ENCODE peak calls at places on chromosomes 7 and 10, in eight cellular contexts. E is fibroblast of gingiva; J is T-helper 2 cell; Z is activated CD8-positive, alpha-beta memory T cell treated with anti-CD3 and anti-CD28 coated beads for 24 hours; K is EH; D is H1; M is HT-29; V is NCI-H1105 treated with DMSO at 0.1 percent for 48 hours. I is an unnamed sample.

GRCh38 chr10:97713828-97714400 is 384 bp downstream of the MARVELD1 start:
- DNase-seq in E (peak), J (peak), Z (peak), K (peak), D (no peak), M (peak), V (peak), I (peak)

GRCh38 chr10:23157691-23158369 is 34.3 kb upstream of the PTF1A start:
- DNase-seq in E (peak), J (no peak), Z (no peak), K (peak), D (no peak), M (peak), V (peak), I (peak)

GRCh38 chr7:82566752-82567151 is 123.2 kb upstream of the CACNA2D1 start:
- DNase-seq in E (no peak), J (no peak), Z (no peak), K (no peak), D (no peak), M (no peak), V (peak), I (no peak)

GRCh38 chr7:24052572-24053223 is 231.3 kb upstream of the NPY start:
- DNase-seq in E (no peak), J (no peak), Z (no peak), K (peak), D (no peak), M (peak), V (peak), I (no peak)

GRCh38 chr10:3468919-3469638 is 296.5 kb upstream of the PITRM1 start:
- DNase-seq in E (peak), J (no peak), Z (no peak), K (peak), D (no peak), M (peak), V (no peak), I (no peak)

GRCh38 chr10:6347391-6347951 is 144.7 kb downstream of the PFKFB3 start:
- DNase-seq in E (no peak), J (peak), Z (peak), K (peak), D (no peak), M (no peak), V (no peak), I (no peak)

GRCh38 chr10:124306520-124306919 is 112.2 kb downstream of the OAT start:
- DNase-seq in E (no peak), J (no peak), Z (no peak), K (no peak), D (no peak), M (no peak), V (no peak), I (no peak)

GRCh38 chr7:27205325-27206280 is 5.7 kb upstream of the HOXA13 start:
- DNase-seq in E (no peak), J (no peak), Z (peak), K (no peak), D (no peak), M (peak), V (no peak), I (no peak)

GRCh38 chr7:3301831-3302618 is 973 bp downstream of the SDK1 start:
- DNase-seq in E (peak), J (no peak), Z (peak), K (no peak), D (no peak), M (no peak), V (peak), I (peak)

GRCh38 chr10:117632406-117632805 is 89.9 kb downstream of the EMX2 start:
- DNase-seq in E (no peak), J (no peak), Z (no peak), K (no peak), D (no peak), M (no peak), V (no peak), I (no peak)

GRCh38 chr10:31171402-31172120 is 139.9 kb upstream of the ZNF438 start:
- DNase-seq in E (peak), J (no peak), Z (no peak), K (peak), D (no peak), M (no peak), V (no peak), I (no peak)

GRCh38 chr10:132329565-132330485 is 2.2 kb upstream of the LRRC27 start:
- DNase-seq in E (peak), J (no peak), Z (no peak), K (peak), D (no peak), M (peak), V (no peak), I (no peak)

GRCh38 chr10:4837551-4837950 is 11.5 kb downstream of the AKR1E2 start:
- DNase-seq in E (no peak), J (no peak), Z (no peak), K (no peak), D (no peak), M (no peak), V (no peak), I (no peak)

GRCh38 chr10:67077376-67077775 is 151.5 kb downstream of the LRRTM3 start:
- DNase-seq in E (no peak), J (no peak), Z (no peak), K (no peak), D (no peak), M (no peak), V (no peak), I (no peak)

GRCh38 chr7:97119747-97120146 is 2.2 kb downstream of the SDHAF3 start:
- DNase-seq in E (no peak), J (no peak), Z (no peak), K (no peak), D (no peak), M (no peak), V (no peak), I (no peak)

GRCh38 chr10:65496541-65496940 is 1429.3 kb upstream of the LRRTM3 start:
- DNase-seq in E (no peak), J (no peak), Z (no peak), K (no peak), D (no peak), M (no peak), V (no peak), I (no peak)

GRCh38 chr10:43863859-43864591 is 215.3 kb upstream of the ZNF32 start:
- DNase-seq in E (peak), J (no peak), Z (no peak), K (peak), D (no peak), M (peak), V (no peak), I (no peak)

GRCh38 chr10:62853710-62854109 is 37.5 kb upstream of the EGR2 start:
- DNase-seq in E (no peak), J (peak), Z (peak), K (no peak), D (no peak), M (no peak), V (no peak), I (no peak)